ENCODE peak calls at places on chromosomes 2 and 18, in five cellular contexts. One of them, this sample, is unnamed.

GRCh38 chr2:188940171-188940570 is 34.0 kb upstream of the COL3A1 start:
- DNase-seq in cardiac muscle cell: no peak
- DNase-seq in fibroblast of lung: peak
- DNase-seq in mammary epithelial cell: no peak
- DNase-seq in stomach: no peak
- DNase-seq in this sample: peak

GRCh38 chr2:46122318-46122970 is 174.8 kb upstream of the EPAS1 start:
- DNase-seq in fibroblast of lung: peak
- DNase-seq in mammary epithelial cell: no peak
- DNase-seq in cardiac muscle cell: no peak
- DNase-seq in stomach: no peak
- DNase-seq in this sample: peak

GRCh38 chr2:110125292-110125691 is 9.7 kb upstream of the MALL start:
- DNase-seq in stomach: no peak
- DNase-seq in fibroblast of lung: no peak
- DNase-seq in cardiac muscle cell: no peak
- DNase-seq in mammary epithelial cell: peak
- DNase-seq in this sample: peak

GRCh38 chr2:141062443-141062842 is 1068.4 kb downstream of the LRP1B start:
- DNase-seq in mammary epithelial cell: no peak
- DNase-seq in fibroblast of lung: no peak
- DNase-seq in cardiac muscle cell: peak
- DNase-seq in stomach: peak
- DNase-seq in this sample: no peak

GRCh38 chr2:191679818-191680600 is 2.1 kb downstream of the NABP1 start:
- DNase-seq in mammary epithelial cell: peak
- DNase-seq in fibroblast of lung: peak
- DNase-seq in cardiac muscle cell: no peak
- DNase-seq in stomach: no peak
- DNase-seq in this sample: peak

GRCh38 chr18:3162181-3162580 is 57.6 kb downstream of the MYOM1 start:
- DNase-seq in mammary epithelial cell: peak
- DNase-seq in stomach: peak
- DNase-seq in cardiac muscle cell: no peak
- DNase-seq in fibroblast of lung: no peak
- DNase-seq in this sample: peak

GRCh38 chr2:32773409-32773808 is 145.6 kb downstream of the TTC27 start:
- DNase-seq in cardiac muscle cell: no peak
- DNase-seq in fibroblast of lung: no peak
- DNase-seq in stomach: no peak
- DNase-seq in mammary epithelial cell: no peak
- DNase-seq in this sample: no peak

GRCh38 chr2:66693007-66693965 is 258.4 kb downstream of the MEIS1 start:
- DNase-seq in fibroblast of lung: peak
- DNase-seq in mammary epithelial cell: no peak
- DNase-seq in cardiac muscle cell: no peak
- DNase-seq in stomach: no peak
- DNase-seq in this sample: no peak

GRCh38 chr18:65659312-65659711 is 91.5 kb upstream of the CDH7 start:
- DNase-seq in stomach: no peak
- DNase-seq in mammary epithelial cell: no peak
- DNase-seq in fibroblast of lung: no peak
- DNase-seq in cardiac muscle cell: no peak
- DNase-seq in this sample: no peak

GRCh38 chr2:66507673-66508127 is 72.8 kb downstream of the MEIS1 start:
- DNase-seq in mammary epithelial cell: no peak
- DNase-seq in cardiac muscle cell: peak
- DNase-seq in stomach: no peak
- DNase-seq in fibroblast of lung: no peak
- DNase-seq in this sample: no peak

GRCh38 chr2:197273485-197273884 is 37.1 kb downstream of the ANKRD44 start:
- DNase-seq in cardiac muscle cell: no peak
- DNase-seq in mammary epithelial cell: no peak
- DNase-seq in fibroblast of lung: no peak
- DNase-seq in stomach: peak
- DNase-seq in this sample: no peak

GRCh38 chr18:32280911-32281310 is 91.1 kb downstream of the MEP1B start:
- DNase-seq in stomach: no peak
- DNase-seq in cardiac muscle cell: no peak
- DNase-seq in fibroblast of lung: no peak
- DNase-seq in mammary epithelial cell: no peak
- DNase-seq in this sample: no peak

GRCh38 chr2:111638274-111638877 is 245.6 kb downstream of the ANAPC1 start:
- DNase-seq in cardiac muscle cell: no peak
- DNase-seq in stomach: no peak
- DNase-seq in fibroblast of lung: no peak
- DNase-seq in mammary epithelial cell: no peak
- DNase-seq in this sample: no peak

GRCh38 chr2:29056452-29056851 is 17.9 kb downstream of the PCARE start:
- DNase-seq in cardiac muscle cell: no peak
- DNase-seq in mammary epithelial cell: no peak
- DNase-seq in stomach: no peak
- DNase-seq in fibroblast of lung: no peak
- DNase-seq in this sample: no peak

GRCh38 chr2:41896186-41896846 is 151.5 kb upstream of the PKDCC start:
- DNase-seq in stomach: no peak
- DNase-seq in fibroblast of lung: no peak
- DNase-seq in mammary epithelial cell: no peak
- DNase-seq in cardiac muscle cell: no peak
- DNase-seq in this sample: no peak

GRCh38 chr2:240572141-240573031 is 4.1 kb downstream of the RNPEPL1 start:
- DNase-seq in mammary epithelial cell: no peak
- DNase-seq in fibroblast of lung: no peak
- DNase-seq in cardiac muscle cell: no peak
- DNase-seq in stomach: no peak
- DNase-seq in this sample: no peak

GRCh38 chr2:20617081-20617575 is 33.8 kb downstream of the HS1BP3 start:
- DNase-seq in cardiac muscle cell: peak
- DNase-seq in fibroblast of lung: peak
- DNase-seq in mammary epithelial cell: no peak
- DNase-seq in stomach: peak
- DNase-seq in this sample: peak

GRCh38 chr2:191144217-191144616 is 6.6 kb downstream of the STAT4 start:
- DNase-seq in fibroblast of lung: no peak
- DNase-seq in cardiac muscle cell: no peak
- DNase-seq in stomach: no peak
- DNase-seq in mammary epithelial cell: no peak
- DNase-seq in this sample: no peak

GRCh38 chr2:211364911-211365310 is 808.5 kb downstream of the CPS1 start:
- DNase-seq in mammary epithelial cell: no peak
- DNase-seq in stomach: no peak
- DNase-seq in fibroblast of lung: no peak
- DNase-seq in cardiac muscle cell: no peak
- DNase-seq in this sample: no peak

GRCh38 chr2:225590932-225591331 is 191.4 kb downstream of the NYAP2 start:
- DNase-seq in stomach: no peak
- DNase-seq in mammary epithelial cell: no peak
- DNase-seq in fibroblast of lung: no peak
- DNase-seq in cardiac muscle cell: no peak
- DNase-seq in this sample: no peak

GRCh38 chr2:165621086-165621560 is 151.6 kb downstream of the CSRNP3 start:
- DNase-seq in stomach: peak
- DNase-seq in cardiac muscle cell: no peak
- DNase-seq in mammary epithelial cell: no peak
- DNase-seq in fibroblast of lung: peak
- DNase-seq in this sample: peak

GRCh38 chr2:162967137-162967536 is 128.6 kb upstream of the KCNH7 start:
- DNase-seq in mammary epithelial cell: no peak
- DNase-seq in stomach: no peak
- DNase-seq in fibroblast of lung: no peak
- DNase-seq in cardiac muscle cell: peak
- DNase-seq in this sample: no peak

GRCh38 chr2:150596071-150596470 is 108.6 kb upstream of the RND3 start:
- DNase-seq in mammary epithelial cell: no peak
- DNase-seq in stomach: no peak
- DNase-seq in cardiac muscle cell: no peak
- DNase-seq in fibroblast of lung: peak
- DNase-seq in this sample: no peak

GRCh38 chr18:3454365-3455089 is 4.6 kb downstream of the TGIF1 start:
- DNase-seq in fibroblast of lung: peak
- DNase-seq in stomach: no peak
- DNase-seq in mammary epithelial cell: peak
- DNase-seq in cardiac muscle cell: peak
- DNase-seq in this sample: peak

GRCh38 chr18:3008546-3008945 is 4.4 kb downstream of the LPIN2 start:
- DNase-seq in mammary epithelial cell: peak
- DNase-seq in stomach: no peak
- DNase-seq in cardiac muscle cell: no peak
- DNase-seq in fibroblast of lung: peak
- DNase-seq in this sample: peak

GRCh38 chr2:53856272-53856671 is 3.5 kb downstream of the GPR75 start:
- DNase-seq in fibroblast of lung: no peak
- DNase-seq in stomach: no peak
- DNase-seq in cardiac muscle cell: peak
- DNase-seq in mammary epithelial cell: no peak
- DNase-seq in this sample: no peak

GRCh38 chr18:55778731-55779460 is 190.9 kb upstream of the TCF4 start:
- DNase-seq in fibroblast of lung: no peak
- DNase-seq in stomach: no peak
- DNase-seq in cardiac muscle cell: no peak
- DNase-seq in mammary epithelial cell: peak
- DNase-seq in this sample: no peak

GRCh38 chr2:85580206-85580605 is 2.8 kb downstream of the VAMP8 start:
- DNase-seq in mammary epithelial cell: no peak
- DNase-seq in stomach: no peak
- DNase-seq in fibroblast of lung: no peak
- DNase-seq in cardiac muscle cell: no peak
- DNase-seq in this sample: no peak

GRCh38 chr18:8982416-8983183 is 119.9 kb upstream of the NDUFV2 start:
- DNase-seq in cardiac muscle cell: peak
- DNase-seq in stomach: peak
- DNase-seq in mammary epithelial cell: peak
- DNase-seq in fibroblast of lung: peak
- DNase-seq in this sample: peak
- TF ChIP-seq CTCF in cardiac muscle cell: peak
- TF ChIP-seq CTCF in stomach: no peak
- TF ChIP-seq CTCF in mammary epithelial cell: peak
- TF ChIP-seq CTCF in fibroblast of lung: peak
- TF ChIP-seq CTCF in this sample: peak

GRCh38 chr2:232437130-232437620 is 18.8 kb upstream of the ALPI start:
- DNase-seq in fibroblast of lung: no peak
- DNase-seq in stomach: no peak
- DNase-seq in mammary epithelial cell: no peak
- DNase-seq in cardiac muscle cell: no peak
- DNase-seq in this sample: no peak

GRCh38 chr2:232441147-232441651 is 14.8 kb upstream of the ALPI start:
- DNase-seq in mammary epithelial cell: no peak
- DNase-seq in stomach: no peak
- DNase-seq in cardiac muscle cell: no peak
- DNase-seq in fibroblast of lung: no peak
- DNase-seq in this sample: no peak

GRCh38 chr2:232439758-232440135 is 16.2 kb upstream of the ALPI start:
- DNase-seq in fibroblast of lung: no peak
- DNase-seq in mammary epithelial cell: no peak
- DNase-seq in stomach: no peak
- DNase-seq in cardiac muscle cell: no peak
- DNase-seq in this sample: no peak

GRCh38 chr2:232438051-232438450 is 17.9 kb upstream of the ALPI start:
- DNase-seq in mammary epithelial cell: no peak
- DNase-seq in fibroblast of lung: no peak
- DNase-seq in cardiac muscle cell: no peak
- DNase-seq in stomach: no peak
- DNase-seq in this sample: no peak

DNA sequence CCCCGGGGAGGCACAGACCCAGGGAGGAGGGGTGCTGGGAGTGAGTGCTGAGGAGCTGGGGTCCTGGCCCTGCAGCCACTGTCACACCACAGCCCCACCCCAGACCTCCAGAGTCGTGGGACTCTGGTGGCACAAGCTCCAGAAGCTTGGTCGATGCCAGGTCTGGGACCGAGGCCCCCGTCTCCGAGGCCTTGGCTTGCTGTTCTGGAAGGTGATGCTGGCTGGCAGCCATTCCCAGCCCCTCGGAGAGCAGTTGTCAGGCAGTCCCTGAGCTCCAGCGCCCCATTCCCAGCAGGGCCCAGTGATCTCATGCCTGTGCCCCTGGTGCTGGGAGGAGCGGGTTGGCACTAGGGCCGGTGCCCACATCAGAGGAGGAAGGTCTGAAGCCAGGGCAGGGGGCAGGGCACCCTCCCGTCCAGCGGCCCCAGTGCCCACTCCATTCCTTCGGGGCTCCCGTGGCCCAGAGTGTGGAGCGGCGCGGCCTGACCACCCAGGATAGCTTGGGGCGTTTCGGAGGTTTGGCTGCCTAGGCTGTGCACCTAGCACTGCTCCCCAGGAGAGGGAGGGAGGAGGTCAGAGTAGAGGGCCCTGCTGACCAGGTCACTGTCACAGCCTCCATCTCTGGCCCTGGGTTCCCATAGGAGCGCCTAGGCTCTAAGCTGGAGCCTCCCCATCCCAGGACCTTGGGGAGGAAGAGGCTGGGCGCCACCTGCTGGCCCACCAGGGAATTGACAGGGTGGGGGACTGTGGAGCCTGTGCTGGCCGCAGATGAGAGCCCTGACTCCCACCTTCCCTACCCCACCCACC is 16.8 kb upstream of the ALPI start:
- DNase-seq in fibroblast of lung: peak
- DNase-seq in cardiac muscle cell: peak
- DNase-seq in mammary epithelial cell: no peak
- DNase-seq in stomach: peak
- DNase-seq in this sample: peak
- TF ChIP-seq CTCF in fibroblast of lung: peak
- TF ChIP-seq CTCF in cardiac muscle cell: peak
- TF ChIP-seq CTCF in mammary epithelial cell: peak
- TF ChIP-seq CTCF in stomach: no peak
- TF ChIP-seq CTCF in this sample: peak

DNA sequence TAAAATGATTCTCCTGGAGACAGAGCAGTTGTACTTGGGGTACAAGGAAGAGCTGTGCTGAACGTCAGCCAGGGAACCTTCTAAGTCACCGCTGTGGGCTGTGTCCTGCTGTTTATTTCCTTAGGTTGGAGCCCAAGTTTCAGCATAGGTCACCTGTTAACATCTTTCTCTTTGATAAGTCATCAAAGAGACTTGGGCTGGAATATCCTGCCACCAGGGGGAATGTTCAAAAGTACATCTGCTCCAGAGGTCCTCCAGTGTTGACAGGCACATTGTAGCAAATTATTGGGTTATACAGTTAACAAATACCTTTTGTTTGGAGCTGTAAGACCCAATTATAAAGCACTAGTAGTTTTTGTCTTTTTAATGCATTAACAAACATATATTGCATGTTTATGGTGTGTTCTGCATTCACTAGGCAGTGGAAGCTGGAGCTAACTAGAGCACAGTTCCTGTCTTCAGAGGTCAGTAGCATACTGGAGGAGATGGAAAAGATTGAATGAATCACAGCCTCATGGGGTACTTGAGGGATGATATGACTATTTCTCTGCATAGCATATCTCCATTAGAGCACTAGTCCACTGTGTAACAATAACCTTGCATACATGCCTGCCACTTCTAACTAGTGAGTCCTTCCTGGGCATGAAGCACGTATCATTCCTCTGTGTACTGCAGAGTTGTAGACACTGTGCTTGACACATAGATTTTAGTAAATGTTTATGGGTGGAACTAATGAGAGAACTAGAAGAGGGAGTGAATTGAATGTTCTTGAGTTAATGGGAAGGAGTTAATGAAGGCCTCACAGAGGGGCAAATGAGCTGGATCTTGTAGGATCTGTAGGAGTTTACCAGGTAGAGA is 182.1 kb downstream of the AGAP1 start:
- DNase-seq in cardiac muscle cell: no peak
- DNase-seq in mammary epithelial cell: peak
- DNase-seq in fibroblast of lung: no peak
- DNase-seq in stomach: no peak
- DNase-seq in this sample: peak
- TF ChIP-seq CTCF in cardiac muscle cell: no peak
- TF ChIP-seq CTCF in mammary epithelial cell: no peak
- TF ChIP-seq CTCF in fibroblast of lung: no peak
- TF ChIP-seq CTCF in stomach: no peak
- TF ChIP-seq CTCF in this sample: peak

GRCh38 chr18:46518438-46518837 is 138.6 kb downstream of the LOXHD1 start:
- DNase-seq in stomach: no peak
- DNase-seq in mammary epithelial cell: peak
- DNase-seq in fibroblast of lung: no peak
- DNase-seq in cardiac muscle cell: peak
- DNase-seq in this sample: no peak
- TF ChIP-seq CTCF in stomach: no peak
- TF ChIP-seq CTCF in mammary epithelial cell: no peak
- TF ChIP-seq CTCF in fibroblast of lung: no peak
- TF ChIP-seq CTCF in cardiac muscle cell: no peak
- TF ChIP-seq CTCF in this sample: no peak

This sample was measured in fibroblast of mammary gland.